ENCODE peak calls at places on chromosomes 3 and 15, in five cellular contexts. O is A549, N is HEK293T, I is K562, J is GM12878. Y is an unnamed sample.

GRCh38 chr15:34795267-34796081 is at the start of gene ACTC1:
- DNase-seq in O (peak; percentile 21), N (no peak), I (peak; percentile 56), J (no peak), Y (peak; percentile 52)

GRCh38 chr3:151459360-151459759 is 1.5 kb downstream of the IGSF10 start:
- DNase-seq in O (no peak), N (no peak), I (no peak), J (no peak), Y (no peak)

GRCh38 chr3:117799314-117799713 is 1089.7 kb downstream of the TUSC7 start:
- DNase-seq in O (no peak), N (no peak), I (no peak), J (no peak), Y (no peak)

GRCh38 chr3:55505776-55506175 is 18.7 kb upstream of the WNT5A start:
- DNase-seq in O (no peak), N (no peak), I (no peak), J (no peak), Y (no peak)

GRCh38 chr3:72496055-72496690 is 352.1 kb downstream of the SHQ1 start:
- DNase-seq in O (no peak), N (no peak), I (no peak), J (no peak), Y (no peak)

GRCh38 chr3:10145685-10146084 is 4.1 kb downstream of the VHL start:
- DNase-seq in O (no peak), N (no peak), I (no peak), J (no peak), Y (no peak)

GRCh38 chr15:88604381-88604951 is 16.7 kb upstream of the AEN start:
- DNase-seq in O (no peak), N (no peak), I (no peak), J (no peak), Y (no peak)

GRCh38 chr15:75693501-75694240 is 19.0 kb downstream of the CSPG4 start:
- DNase-seq in O (no peak), N (no peak), I (peak; percentile 26), J (no peak), Y (peak; percentile 76)

GRCh38 chr15:62391565-62392262 is 226.6 kb upstream of the C2CD4B start:
- DNase-seq in O (peak; percentile 59), N (peak; percentile 25), I (peak; percentile 28), J (no peak), Y (peak; percentile 34)

GRCh38 chr15:56019060-56019793 is 25.8 kb upstream of the NEDD4 start:
- DNase-seq in O (peak; percentile 51), N (no peak), I (no peak), J (no peak), Y (peak; percentile 22)

GRCh38 chr3:21729331-21729730 is 21.7 kb downstream of the ZNF385D start:
- DNase-seq in O (no peak), N (no peak), I (no peak), J (no peak), Y (no peak)

GRCh38 chr3:113769551-113769950 is 22.7 kb downstream of the ATP6V1A start:
- DNase-seq in O (peak; percentile 5), N (no peak), I (peak; percentile 9), J (no peak), Y (peak; percentile 70)

GRCh38 chr3:15815696-15816095 is 17.9 kb upstream of the ANKRD28 start:
- DNase-seq in O (peak; percentile 78), N (no peak), I (no peak), J (no peak), Y (peak; percentile 88)

GRCh38 chr3:45537960-45538640 is 56.5 kb upstream of the LIMD1 start:
- DNase-seq in O (no peak), N (no peak), I (no peak), J (no peak), Y (peak; percentile 60)

DNA sequence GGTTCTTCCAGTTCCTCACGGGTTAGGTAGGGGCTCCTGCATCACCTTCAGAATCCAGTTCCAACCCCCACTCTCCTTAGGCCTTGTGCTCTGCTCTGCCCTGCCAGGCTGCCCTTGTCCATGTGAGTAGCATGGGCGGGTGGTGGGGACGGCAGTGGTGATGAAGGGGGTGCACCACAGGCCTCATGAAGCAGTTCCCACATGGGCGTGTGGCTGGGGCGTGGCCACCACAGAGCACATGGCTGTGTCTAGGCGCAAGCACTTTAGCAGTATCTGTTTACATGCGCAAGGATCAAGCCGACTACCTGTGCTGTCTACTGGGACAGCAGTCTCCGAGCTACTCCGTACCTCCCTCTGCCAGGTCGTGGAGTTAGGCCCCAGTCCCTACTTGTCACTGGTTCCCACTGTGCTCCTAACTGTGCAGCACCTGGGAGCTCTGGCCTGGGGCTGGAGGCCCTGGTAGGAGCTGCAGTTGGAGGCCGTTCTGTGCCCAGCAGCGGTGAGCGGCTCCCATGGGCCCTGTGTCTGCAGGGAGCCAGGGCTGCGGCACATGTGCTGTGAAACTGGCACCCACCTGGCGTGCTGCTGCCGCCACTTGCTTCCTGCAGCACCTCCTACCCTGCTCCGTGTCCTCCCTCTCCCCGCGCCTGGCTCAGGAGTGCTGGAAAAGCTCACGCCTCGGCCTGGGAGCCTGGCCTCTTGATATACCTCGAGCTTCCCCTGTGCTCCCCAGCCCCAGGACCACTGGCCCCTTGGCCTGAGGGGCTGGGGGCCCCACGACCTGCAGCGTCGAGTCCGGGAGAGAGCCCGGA is 53.5 kb downstream of the PLXNA1 start:
- DNase-seq in O (no peak), N (no peak), I (no peak), J (no peak), Y (no peak)
- TF ChIP-seq BHLHE40 in O (no peak), N (no peak), I (no peak), J (no peak), Y (no peak)

GRCh38 chr3:52237006-52237658 is 1.8 kb downstream of the TWF2 start:
- DNase-seq in O (no peak), N (no peak), I (no peak), J (no peak), Y (no peak)
- TF ChIP-seq BHLHE40 in O (no peak), N (no peak), I (no peak), J (no peak), Y (no peak)

GRCh38 chr3:30113906-30114305 is 492.5 kb upstream of the TGFBR2 start:
- DNase-seq in O (no peak), N (no peak), I (no peak), J (no peak), Y (no peak)

GRCh38 chr3:30114918-30115317 is 491.5 kb upstream of the TGFBR2 start:
- DNase-seq in O (no peak), N (no peak), I (no peak), J (no peak), Y (no peak)

GRCh38 chr3:30112904-30113484 is 493.4 kb upstream of the TGFBR2 start:
- DNase-seq in O (peak; percentile 54), N (no peak), I (no peak), J (no peak), Y (peak; percentile 59)
- TF ChIP-seq BHLHE40 in O (no peak), N (no peak), I (no peak), J (no peak), Y (no peak)

DNA sequence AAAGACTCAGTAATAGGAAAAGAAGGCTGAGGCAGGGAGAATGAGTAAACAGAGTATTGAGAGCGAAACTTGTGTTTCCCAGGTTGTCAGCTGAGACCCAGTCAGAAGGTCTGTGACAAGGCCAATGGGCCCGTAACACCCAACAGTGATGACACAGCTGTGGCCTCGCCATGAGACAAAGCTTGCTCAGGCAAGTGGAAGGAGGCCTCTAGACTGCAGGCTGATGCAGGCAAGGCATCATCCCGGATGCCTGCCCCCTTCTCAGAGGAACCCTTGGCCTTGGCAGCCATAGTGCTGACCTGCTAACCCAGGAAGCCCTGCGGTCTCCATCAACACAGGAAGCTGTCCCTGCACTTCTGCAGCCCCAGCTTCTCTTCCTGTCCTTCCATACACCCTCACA is 15.4 kb downstream of the RAB6B start:
- DNase-seq in O (no peak), N (no peak), I (no peak), J (no peak), Y (no peak)
- TF ChIP-seq BHLHE40 in O (no peak), N (no peak), I (no peak), J (no peak), Y (no peak)

GRCh38 chr3:159455741-159456181 is 532.9 kb upstream of the IL12A start:
- DNase-seq in O (no peak), N (no peak), I (no peak), J (no peak), Y (peak; percentile 19)

GRCh38 chr3:159458982-159459381 is 529.7 kb upstream of the IL12A start:
- DNase-seq in O (no peak), N (no peak), I (no peak), J (no peak), Y (no peak)

GRCh38 chr3:159453036-159453435 is 535.6 kb upstream of the IL12A start:
- DNase-seq in O (no peak), N (no peak), I (no peak), J (no peak), Y (no peak)

DNA sequence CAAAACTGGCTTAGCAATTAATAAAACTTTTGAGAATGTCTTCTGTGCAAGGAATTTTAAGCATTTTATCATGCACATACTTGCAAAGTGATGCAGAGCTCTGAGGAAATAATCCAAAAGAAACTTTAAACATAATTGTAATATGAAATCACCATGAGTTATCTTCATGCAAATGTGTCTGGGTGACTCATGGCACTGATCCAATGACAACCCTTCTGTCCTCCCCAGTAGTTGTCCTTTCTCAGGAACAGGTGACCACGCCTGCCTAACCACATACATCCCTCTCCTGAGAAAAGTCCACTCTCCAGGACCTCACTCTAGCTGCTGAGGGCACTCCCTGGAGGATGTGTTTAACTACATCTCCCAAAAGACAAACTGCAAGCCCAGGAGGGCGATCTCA is 530.6 kb upstream of the IL12A start:
- DNase-seq in O (peak; percentile 35), N (no peak), I (no peak), J (no peak), Y (peak; percentile 97)
- TF ChIP-seq BHLHE40 in O (no peak), N (no peak), I (no peak), J (no peak), Y (peak; percentile 11)

DNA sequence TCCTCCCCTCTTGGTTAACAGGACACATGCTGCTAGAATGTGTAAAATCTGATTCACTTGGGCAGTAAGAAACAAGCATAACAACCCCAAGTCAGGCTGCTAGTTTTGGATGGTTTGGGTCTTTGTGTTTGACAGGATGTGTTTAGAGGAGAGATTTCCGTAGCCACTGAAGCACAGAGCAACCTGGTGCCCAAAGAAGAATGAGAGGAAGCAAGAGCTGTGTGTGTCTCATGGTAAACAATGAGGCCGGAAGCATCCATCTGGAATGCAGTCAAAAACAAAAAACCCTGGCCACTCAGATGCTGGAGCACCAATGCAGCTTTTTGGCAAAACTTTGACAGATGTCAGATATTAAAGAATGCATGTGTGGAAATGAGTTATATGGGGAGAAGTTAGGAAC is 39.4 kb upstream of the SNRK start:
- DNase-seq in O (no peak), N (no peak), I (no peak), J (no peak), Y (no peak)
- TF ChIP-seq BHLHE40 in O (no peak), N (no peak), I (no peak), J (no peak), Y (no peak)